ENCODE peak calls at places on chromosome 5, in seven cellular contexts. P, Q, S, I, F, Z and G are unnamed samples.
A peak's percentile ranks its signal among the peaks of the same experiment; 100 is the strongest.

GRCh38 chr5:73666891-73667290 is 40.9 kb downstream of the ARHGEF28 start:
- DNase-seq in P (no peak), Q (no peak), S (no peak), I (no peak), F (no peak), Z (no peak), G (no peak)

GRCh38 chr5:175321927-175322532 is 122.0 kb downstream of the DRD1 start:
- DNase-seq in P (no peak), Q (peak; percentile 3), S (peak; percentile 58), I (no peak), F (peak; percentile 70), Z (no peak), G (peak; percentile 7)

GRCh38 chr5:142915840-142916424 is 145.8 kb downstream of the ARHGAP26 start:
- DNase-seq in P (peak; percentile 5), Q (no peak), S (peak; percentile 15), I (peak; percentile 20), F (peak; percentile 62), Z (no peak), G (peak; percentile 42)

GRCh38 chr5:88691945-88692868 is 190.8 kb downstream of the MEF2C start:
- DNase-seq in P (no peak), Q (no peak), S (no peak), I (no peak), F (peak; percentile 76), Z (no peak), G (no peak)

GRCh38 chr5:149581931-149582768 is 852 bp downstream of the ARHGEF37 start:
- DNase-seq in P (no peak), Q (no peak), S (no peak), I (no peak), F (peak; percentile 65), Z (no peak), G (no peak)

GRCh38 chr5:89293849-89294248 is 410.9 kb upstream of the MEF2C start:
- DNase-seq in P (no peak), Q (no peak), S (no peak), I (no peak), F (no peak), Z (peak; percentile 32), G (no peak)

GRCh38 chr5:66646570-66646969 is 50.4 kb downstream of the MAST4 start:
- DNase-seq in P (peak; percentile 9), Q (no peak), S (no peak), I (no peak), F (no peak), Z (no peak), G (no peak)

GRCh38 chr5:28580616-28581015 is 1542.2 kb upstream of the CDH9 start:
- DNase-seq in P (no peak), Q (no peak), S (no peak), I (no peak), F (no peak), Z (no peak), G (no peak)

GRCh38 chr5:118554241-118554640 is 434.1 kb downstream of the DTWD2 start:
- DNase-seq in P (no peak), Q (no peak), S (no peak), I (no peak), F (no peak), Z (no peak), G (no peak)

GRCh38 chr5:130836729-130837660 is 328.1 kb downstream of the HINT1 start:
- DNase-seq in P (no peak), Q (peak; percentile 2), S (no peak), I (no peak), F (no peak), Z (no peak), G (peak; percentile 10)

GRCh38 chr5:15757103-15757502 is 257.1 kb downstream of the FBXL7 start:
- DNase-seq in P (no peak), Q (no peak), S (no peak), I (no peak), F (no peak), Z (peak; percentile 37), G (no peak)

GRCh38 chr5:159971038-159971437 is 37.9 kb upstream of the TTC1 start:
- DNase-seq in P (no peak), Q (no peak), S (no peak), I (no peak), F (no peak), Z (no peak), G (no peak)

GRCh38 chr5:43469671-43470396 is 13.8 kb downstream of the TMEM267 start:
- DNase-seq in P (no peak), Q (no peak), S (no peak), I (no peak), F (no peak), Z (no peak), G (peak; percentile 23)

GRCh38 chr5:36945687-36946086 is 69.1 kb downstream of the NIPBL start:
- DNase-seq in P (no peak), Q (no peak), S (no peak), I (no peak), F (no peak), Z (no peak), G (no peak)

GRCh38 chr5:81428866-81429265 is 34.9 kb upstream of the ACOT12 start:
- DNase-seq in P (no peak), Q (no peak), S (no peak), I (no peak), F (no peak), Z (no peak), G (peak; percentile 53)

GRCh38 chr5:125180222-125180621 is 433.8 kb upstream of the ZNF608 start:
- DNase-seq in P (no peak), Q (peak; percentile 4), S (no peak), I (no peak), F (no peak), Z (no peak), G (no peak)

GRCh38 chr5:172380992-172381643 is 73.2 kb downstream of the SH3PXD2B start:
- DNase-seq in P (peak; percentile 62), Q (peak; percentile 83), S (no peak), I (peak; percentile 81), F (no peak), Z (no peak), G (peak; percentile 86)

GRCh38 chr5:172643392-172643871 is 2.4 kb downstream of the NEURL1B start:
- DNase-seq in P (no peak), Q (no peak), S (no peak), I (no peak), F (no peak), Z (no peak), G (no peak)

GRCh38 chr5:173626501-173626812 is 10.0 kb upstream of the BOD1 start:
- DNase-seq in P (no peak), Q (no peak), S (no peak), I (no peak), F (no peak), Z (no peak), G (no peak)

GRCh38 chr5:157463621-157464407 is 3.8 kb downstream of the NIPAL4 start:
- DNase-seq in P (peak; percentile 30), Q (no peak), S (no peak), I (no peak), F (no peak), Z (no peak), G (peak; percentile 45)

GRCh38 chr5:36269479-36269878 is 27.8 kb upstream of the NADK2 start:
- DNase-seq in P (no peak), Q (no peak), S (no peak), I (no peak), F (no peak), Z (no peak), G (no peak)

GRCh38 chr5:157471709-157472108 is 11.7 kb downstream of the NIPAL4 start:
- DNase-seq in P (peak; percentile 11), Q (peak; percentile 20), S (peak; percentile 16), I (no peak), F (peak; percentile 53), Z (no peak), G (peak; percentile 66)

GRCh38 chr5:55306641-55307382 is 682 bp downstream of the DHX29 start:
- DNase-seq in P (peak; percentile 25), Q (no peak), S (no peak), I (no peak), F (no peak), Z (no peak), G (no peak)